ENCODE peak calls at places on chromosome 9, in four cellular contexts. E is breast epithelium; Y is CD4-positive, alpha-beta T cell; L is K562. T is an unnamed sample.

GRCh38 chr9:129344623-129345495 is 166.8 kb upstream of the IER5L start:
- DNase-seq in L (no peak), E (no peak), Y (no peak), T (no peak)

GRCh38 chr9:76373173-76373771 is 21.0 kb downstream of the RFK start:
- DNase-seq in L (no peak), E (no peak), Y (no peak), T (no peak)

GRCh38 chr9:107422189-107422802 is 67.3 kb downstream of the KLF4 start:
- DNase-seq in Y (no peak), L (peak; percentile 47), E (peak; percentile 81), T (peak; percentile 92)

GRCh38 chr9:7234144-7234543 is 476.4 kb downstream of the KDM4C start:
- DNase-seq in L (peak; percentile 43), Y (no peak), E (no peak), T (peak; percentile 32)

GRCh38 chr9:114469091-114469853 is 36.0 kb downstream of the WHRN start:
- DNase-seq in E (no peak), Y (no peak), L (no peak), T (no peak)

GRCh38 chr9:129012343-129012742 is 15.8 kb downstream of the SH3GLB2 start:
- DNase-seq in L (no peak), E (no peak), Y (no peak), T (no peak)

GRCh38 chr9:6449086-6449485 is 36.1 kb downstream of the UHRF2 start:
- DNase-seq in Y (no peak), L (no peak), E (no peak), T (no peak)

GRCh38 chr9:37996050-37996811 is 72.8 kb downstream of the SHB start:
- DNase-seq in Y (no peak), E (no peak), L (no peak), T (peak; percentile 87)

GRCh38 chr9:98867434-98868168 is 60.1 kb downstream of the GALNT12 start:
- DNase-seq in L (peak; percentile 43), E (no peak), Y (no peak), T (no peak)

GRCh38 chr9:110095776-110096175 is 112.2 kb downstream of the C9orf152 start:
- DNase-seq in Y (no peak), E (no peak), L (no peak), T (no peak)

GRCh38 chr9:85142461-85143401 is 473.2 kb downstream of the NTRK2 start:
- DNase-seq in E (no peak), L (no peak), Y (no peak), T (no peak)

GRCh38 chr9:94913550-94913949 is 187.1 kb downstream of the AOPEP start:
- DNase-seq in L (no peak), E (no peak), Y (no peak), T (no peak)

GRCh38 chr9:136464241-136464640 is 18.6 kb downstream of the SEC16A start:
- DNase-seq in E (no peak), L (no peak), Y (no peak), T (no peak)

GRCh38 chr9:77731008-77731698 is 83.0 kb upstream of the GNA14 start:
- DNase-seq in L (no peak), Y (no peak), E (no peak), T (no peak)

GRCh38 chr9:124399323-124399962 is 15.8 kb downstream of the PSMB7 start:
- DNase-seq in Y (no peak), L (no peak), E (no peak), T (no peak)

GRCh38 chr9:136023401-136024225 is 62.4 kb upstream of the UBAC1 start:
- DNase-seq in L (no peak), E (peak; percentile 50), Y (no peak), T (no peak)

GRCh38 chr9:115063058-115063850 is 54.7 kb downstream of the TNC start:
- DNase-seq in E (no peak), Y (no peak), L (no peak), T (no peak)

GRCh38 chr9:74555015-74555414 is 57.9 kb downstream of the RORB start:
- DNase-seq in L (no peak), E (no peak), Y (no peak), T (no peak)

GRCh38 chr9:14746655-14747054 is 24.1 kb upstream of the CER1 start:
- DNase-seq in E (no peak), L (no peak), Y (no peak), T (no peak)

GRCh38 chr9:133089271-133089671 is 27.5 kb downstream of the CEL start:
- DNase-seq in E (no peak), L (no peak), Y (no peak), T (peak; percentile 84)

GRCh38 chr9:96461336-96461735 is 11.4 kb downstream of the HABP4 start:
- DNase-seq in L (no peak), Y (no peak), E (no peak), T (no peak)

GRCh38 chr9:120383999-120384924 is 195.7 kb downstream of the CDK5RAP2 start:
- DNase-seq in Y (no peak), E (peak; percentile 73), L (no peak), T (no peak)

GRCh38 chr9:116163293-116164055 is 9.9 kb downstream of the PAPPA start:
- DNase-seq in L (peak; percentile 20), E (no peak), Y (no peak), T (no peak)

GRCh38 chr9:135552698-135553161 is 6.8 kb downstream of the OBP2A start:
- DNase-seq in E (no peak), L (peak; percentile 67), Y (no peak), T (no peak)

GRCh38 chr9:18362901-18363685 is 110.9 kb upstream of the ADAMTSL1 start:
- DNase-seq in E (no peak), L (no peak), Y (no peak), T (no peak)

GRCh38 chr9:115945009-115945431 is 208.6 kb upstream of the PAPPA start:
- DNase-seq in E (no peak), L (no peak), Y (no peak), T (no peak)

GRCh38 chr9:121989010-121989409 is 104.1 kb downstream of the TTLL11 start:
- DNase-seq in E (no peak), L (no peak), Y (no peak), T (peak; percentile 69)

GRCh38 chr9:129145841-129146292 is 32.2 kb downstream of the IER5L start:
- DNase-seq in Y (no peak), L (no peak), E (no peak), T (no peak)

GRCh38 chr9:135835131-135835530 is 72.2 kb downstream of the CAMSAP1 start:
- DNase-seq in Y (no peak), E (no peak), L (no peak), T (no peak)

GRCh38 chr9:135047521-135047920 is 39.9 kb upstream of the OLFM1 start:
- DNase-seq in E (no peak), L (no peak), Y (no peak), T (no peak)

GRCh38 chr9:125508261-125508660 is 198.7 kb downstream of the MAPKAP1 start:
- DNase-seq in L (no peak), Y (no peak), E (no peak), T (no peak)
- H3K9me3 ChIP-seq in L (no peaks in the 10 kb centered on the region), Y (no peaks in the 10 kb centered on the region), E (no peaks in the 10 kb centered on the region), T (no peaks in the 10 kb centered on the region)

DNA sequence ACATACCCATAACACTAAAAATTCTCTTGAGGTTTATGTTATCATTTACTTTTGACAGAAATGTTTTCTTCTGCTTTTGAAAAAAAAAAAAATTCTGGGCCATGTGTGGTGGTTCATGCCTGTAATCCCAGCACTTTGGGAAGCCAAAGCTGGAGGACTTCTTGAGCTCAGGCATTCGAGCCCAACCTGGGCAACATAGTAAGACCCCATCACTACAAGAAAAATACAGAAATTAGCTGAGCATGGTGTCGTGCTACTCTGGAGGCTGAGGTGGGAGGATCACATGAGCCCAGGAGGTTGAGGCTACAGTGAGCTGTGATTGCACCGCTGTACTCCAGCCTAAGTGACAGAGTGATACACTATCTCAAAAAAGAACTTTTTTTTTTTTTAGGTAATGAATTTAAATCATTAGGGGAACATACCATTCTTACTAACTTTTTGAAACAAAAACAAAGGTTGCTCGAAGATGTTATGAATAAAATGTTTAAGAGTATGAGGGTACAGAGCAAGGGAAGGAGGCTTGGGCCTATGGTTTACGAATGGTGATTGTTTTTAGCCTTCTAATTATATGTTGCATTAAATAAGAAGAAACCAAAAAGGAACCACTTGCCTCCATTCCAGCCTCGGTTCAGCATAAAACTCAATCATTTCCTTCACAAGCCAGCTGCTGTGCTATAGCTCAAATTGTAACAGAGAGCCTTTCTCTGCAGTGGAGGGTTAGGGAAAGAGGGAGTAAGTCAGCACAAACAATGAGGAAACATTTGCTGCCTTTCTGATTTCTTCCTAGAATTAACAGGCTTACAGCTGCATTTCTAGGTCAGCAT is 148.6 kb upstream of the DMRT1 start:
- DNase-seq in Y (no peak), L (no peak), E (no peak), T (no peak)
- TF ChIP-seq CTCF in Y (no peak), L (no peak), E (no peak), T (no peak)

DNA sequence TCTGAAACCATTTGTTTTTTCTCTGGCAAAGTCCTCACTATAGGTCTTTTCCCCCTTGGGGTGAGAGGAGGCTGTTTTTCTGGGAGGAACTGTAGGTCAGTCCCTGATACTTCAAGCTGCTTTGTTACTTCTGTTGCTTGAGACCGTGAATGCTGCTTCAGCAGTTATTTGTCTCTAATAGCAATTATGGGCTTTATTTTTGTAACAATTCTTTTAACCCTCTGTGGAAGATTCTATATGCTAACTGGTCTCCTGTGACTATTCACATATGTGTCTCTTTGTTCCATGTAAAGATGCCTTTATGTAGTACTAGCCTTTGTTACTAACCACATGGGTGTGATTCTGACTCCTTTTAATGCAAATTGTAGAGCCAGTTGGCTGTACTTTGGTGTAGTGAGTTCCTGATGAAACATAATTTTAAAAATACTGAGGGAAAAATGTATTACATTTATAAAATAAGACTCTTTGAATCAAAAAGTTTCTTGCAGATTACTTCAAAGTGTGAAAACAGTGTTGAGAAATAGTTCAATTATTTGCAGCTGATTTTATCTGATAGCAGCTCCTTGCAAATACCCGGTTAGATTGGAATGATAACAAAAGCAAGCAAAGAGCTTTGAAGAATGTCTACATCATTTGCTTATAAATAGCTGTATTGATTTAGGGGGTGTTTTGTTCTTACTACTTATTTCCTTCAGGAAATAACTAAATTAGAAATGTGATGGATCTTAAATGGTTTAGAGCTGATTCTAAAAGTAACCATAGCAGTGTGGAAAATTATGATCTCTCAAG is 46.6 kb downstream of the ANGPTL2 start:
- DNase-seq in Y (no peak), E (no peak), L (no peak), T (peak; percentile 6)
- H3K27ac ChIP-seq in Y (no peak overlapping the region), E (peak overlapping the region; percentile 68), L (no peak overlapping the region), T (peak overlapping the region; percentile 72)

GRCh38 chr9:113057193-113057592 is 669 bp upstream of the ZFP37 start:
- DNase-seq in E (no peak), L (no peak), Y (no peak), T (no peak)
- H3K9me3 ChIP-seq in E (peaks cover 51% of the 10 kb centered on the region), L (no peaks in the 10 kb centered on the region), Y (peaks cover 67% of the 10 kb centered on the region), T (peaks cover 35% of the 10 kb centered on the region)

GRCh38 chr9:137575725-137576411 is 2.9 kb downstream of the DPH7 start:
- DNase-seq in Y (no peak), L (no peak), E (no peak), T (no peak)
- TF ChIP-seq CTCF in Y (no peak), L (no peak), E (no peak), T (no peak)